ENCODE peak calls at places on chromosomes 12 and 14, in seven cellular contexts. One of them, this sample, is unnamed. For H3K4me1, the result is how much of the 10 kb centered on the place peaks cover.

GRCh38 chr12:96255077-96255476 is 60.9 kb downstream of the ELK3 start:
- DNase-seq in mesendoderm: peak
- DNase-seq in CD4-positive, CD25-positive, alpha-beta regulatory T cell: no peak
- DNase-seq in transverse colon: peak
- DNase-seq in lung: peak
- DNase-seq in neural progenitor cell: no peak
- DNase-seq in CD8-positive, alpha-beta T cell: no peak
- DNase-seq in this sample: no peak

GRCh38 chr14:103194256-103195045 is 71.2 kb downstream of the TNFAIP2 start:
- DNase-seq in lung: no peak
- DNase-seq in transverse colon: no peak
- DNase-seq in CD8-positive, alpha-beta T cell: no peak
- DNase-seq in mesendoderm: no peak
- DNase-seq in CD4-positive, CD25-positive, alpha-beta regulatory T cell: no peak
- DNase-seq in neural progenitor cell: no peak
- DNase-seq in this sample: no peak

GRCh38 chr12:45034861-45035265 is 16.0 kb downstream of the DBX2 start:
- DNase-seq in transverse colon: no peak
- DNase-seq in CD4-positive, CD25-positive, alpha-beta regulatory T cell: no peak
- DNase-seq in lung: no peak
- DNase-seq in CD8-positive, alpha-beta T cell: no peak
- DNase-seq in neural progenitor cell: peak
- DNase-seq in mesendoderm: peak
- DNase-seq in this sample: no peak

GRCh38 chr14:23727566-23728335 is 91.6 kb downstream of the DHRS2 start:
- DNase-seq in CD4-positive, CD25-positive, alpha-beta regulatory T cell: peak
- DNase-seq in neural progenitor cell: peak
- DNase-seq in lung: no peak
- DNase-seq in mesendoderm: peak
- DNase-seq in CD8-positive, alpha-beta T cell: no peak
- DNase-seq in transverse colon: no peak
- DNase-seq in this sample: no peak

GRCh38 chr12:6533653-6534157 is 612 bp upstream of the GAPDH start:
- DNase-seq in CD8-positive, alpha-beta T cell: no peak
- DNase-seq in CD4-positive, CD25-positive, alpha-beta regulatory T cell: no peak
- DNase-seq in neural progenitor cell: peak
- DNase-seq in lung: peak
- DNase-seq in mesendoderm: peak
- DNase-seq in transverse colon: peak
- DNase-seq in this sample: peak

GRCh38 chr12:52878507-52879393 is 26.1 kb downstream of the KRT8 start:
- DNase-seq in mesendoderm: no peak
- DNase-seq in CD4-positive, CD25-positive, alpha-beta regulatory T cell: no peak
- DNase-seq in transverse colon: no peak
- DNase-seq in lung: no peak
- DNase-seq in CD8-positive, alpha-beta T cell: no peak
- DNase-seq in neural progenitor cell: no peak
- DNase-seq in this sample: no peak

GRCh38 chr14:103056322-103057027 is 874 bp downstream of the CDC42BPB start:
- DNase-seq in neural progenitor cell: peak
- DNase-seq in lung: peak
- DNase-seq in CD4-positive, CD25-positive, alpha-beta regulatory T cell: no peak
- DNase-seq in mesendoderm: peak
- DNase-seq in CD8-positive, alpha-beta T cell: no peak
- DNase-seq in transverse colon: peak
- DNase-seq in this sample: peak

GRCh38 chr14:69876221-69876847 is 2.9 kb upstream of the SMOC1 start:
- DNase-seq in mesendoderm: no peak
- DNase-seq in neural progenitor cell: no peak
- DNase-seq in CD8-positive, alpha-beta T cell: no peak
- DNase-seq in CD4-positive, CD25-positive, alpha-beta regulatory T cell: no peak
- DNase-seq in transverse colon: no peak
- DNase-seq in lung: no peak
- DNase-seq in this sample: no peak

GRCh38 chr12:6074979-6075585 is 49.4 kb downstream of the VWF start:
- DNase-seq in transverse colon: peak
- DNase-seq in lung: peak
- DNase-seq in CD4-positive, CD25-positive, alpha-beta regulatory T cell: peak
- DNase-seq in mesendoderm: no peak
- DNase-seq in neural progenitor cell: peak
- DNase-seq in CD8-positive, alpha-beta T cell: no peak
- DNase-seq in this sample: no peak

GRCh38 chr12:65631621-65632111 is 192.6 kb upstream of the HMGA2 start:
- DNase-seq in CD8-positive, alpha-beta T cell: no peak
- DNase-seq in CD4-positive, CD25-positive, alpha-beta regulatory T cell: no peak
- DNase-seq in transverse colon: no peak
- DNase-seq in neural progenitor cell: no peak
- DNase-seq in lung: no peak
- DNase-seq in mesendoderm: peak
- DNase-seq in this sample: no peak

GRCh38 chr14:95523818-95524448 is 7.5 kb upstream of the SYNE3 start:
- DNase-seq in neural progenitor cell: no peak
- DNase-seq in CD4-positive, CD25-positive, alpha-beta regulatory T cell: peak
- DNase-seq in lung: peak
- DNase-seq in transverse colon: peak
- DNase-seq in CD8-positive, alpha-beta T cell: no peak
- DNase-seq in mesendoderm: no peak
- DNase-seq in this sample: no peak

GRCh38 chr12:32918890-32919791 is 22.6 kb upstream of the PKP2 start:
- DNase-seq in neural progenitor cell: peak
- DNase-seq in mesendoderm: peak
- DNase-seq in lung: no peak
- DNase-seq in transverse colon: no peak
- DNase-seq in CD8-positive, alpha-beta T cell: no peak
- DNase-seq in CD4-positive, CD25-positive, alpha-beta regulatory T cell: no peak
- DNase-seq in this sample: no peak

DNA sequence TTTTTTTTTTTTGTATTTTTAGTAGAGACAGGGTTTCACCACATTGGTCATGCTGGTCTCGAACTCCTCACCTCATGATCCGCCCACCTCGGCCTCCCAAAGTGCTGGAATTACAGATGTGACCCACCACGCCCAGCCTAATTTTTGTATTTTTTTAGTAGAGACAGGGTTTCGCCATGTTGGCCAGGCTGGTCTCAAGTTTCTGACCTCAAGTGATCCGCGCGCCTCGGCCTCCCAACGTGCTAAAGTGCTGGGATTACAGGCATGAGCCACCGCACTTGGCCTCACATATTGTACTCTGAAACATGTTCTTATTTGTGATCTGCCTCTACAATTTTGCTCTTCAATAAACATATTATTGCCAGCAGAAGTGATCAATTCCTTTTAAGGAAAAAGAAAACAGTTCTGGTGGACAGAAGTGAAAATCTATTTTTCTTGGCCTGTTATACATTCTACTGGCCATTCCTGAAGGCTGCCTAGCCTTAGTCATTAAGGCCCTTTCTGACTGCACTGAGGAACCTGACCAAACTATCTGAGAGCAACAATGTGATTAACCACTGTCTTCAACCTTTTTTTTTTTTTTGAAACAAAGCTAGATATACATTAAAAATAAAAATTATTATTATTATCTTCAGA is 36.1 kb downstream of the SNX6 start:
- DNase-seq in transverse colon: no peak
- DNase-seq in neural progenitor cell: no peak
- DNase-seq in mesendoderm: no peak
- DNase-seq in CD4-positive, CD25-positive, alpha-beta regulatory T cell: no peak
- DNase-seq in CD8-positive, alpha-beta T cell: no peak
- DNase-seq in lung: no peak
- DNase-seq in this sample: no peak
- H3K4me1 ChIP-seq in transverse colon: under half
- H3K4me1 ChIP-seq in neural progenitor cell: under half
- H3K4me1 ChIP-seq in mesendoderm: under half
- H3K4me1 ChIP-seq in CD4-positive, CD25-positive, alpha-beta regulatory T cell: under half
- H3K4me1 ChIP-seq in CD8-positive, alpha-beta T cell: under half
- H3K4me1 ChIP-seq in lung: under half
- H3K4me1 ChIP-seq in this sample: under half

DNA sequence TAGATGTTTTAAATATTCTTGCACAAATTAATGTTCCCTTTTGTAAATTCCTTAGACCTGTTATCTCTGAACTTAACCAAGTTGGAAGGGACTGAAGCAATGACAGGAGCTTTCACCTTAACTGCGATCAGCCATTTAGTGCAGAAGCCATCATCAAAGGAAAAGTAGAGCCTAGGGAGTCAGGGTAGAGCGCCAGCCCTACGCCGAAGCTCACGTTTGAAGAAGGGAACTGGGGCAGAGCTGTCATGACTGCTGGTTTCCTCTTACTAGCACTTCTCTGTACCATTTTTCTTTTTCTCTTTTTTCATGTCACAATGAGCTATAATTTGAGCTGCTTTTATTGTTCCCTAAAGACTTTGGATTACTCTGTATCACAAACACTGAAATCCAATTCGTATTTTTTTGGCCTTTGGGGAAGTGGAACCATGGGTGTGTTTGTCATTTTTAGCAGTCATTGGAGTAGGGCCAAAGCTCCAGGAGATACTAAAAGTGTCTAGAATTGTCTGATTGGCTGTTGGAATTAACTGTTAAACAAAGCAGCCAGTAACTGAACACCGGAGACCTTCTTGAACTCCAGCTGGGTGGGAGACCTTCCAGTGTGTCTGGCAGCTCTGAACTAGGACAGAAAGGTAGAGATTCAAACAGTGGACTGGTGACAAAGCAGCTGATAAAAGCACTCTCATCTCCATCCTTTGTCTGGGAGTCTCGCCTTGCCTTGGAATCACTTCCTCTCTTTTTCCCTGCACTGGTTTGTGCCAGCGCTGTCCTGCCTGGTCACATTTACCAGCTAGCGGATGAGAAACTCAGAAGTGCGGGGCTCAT is 9.1 kb downstream of the MTRFR start:
- DNase-seq in CD8-positive, alpha-beta T cell: no peak
- DNase-seq in transverse colon: no peak
- DNase-seq in mesendoderm: no peak
- DNase-seq in CD4-positive, CD25-positive, alpha-beta regulatory T cell: no peak
- DNase-seq in lung: no peak
- DNase-seq in neural progenitor cell: no peak
- DNase-seq in this sample: no peak
- H3K4me1 ChIP-seq in CD8-positive, alpha-beta T cell: half or more
- H3K4me1 ChIP-seq in transverse colon: under half
- H3K4me1 ChIP-seq in mesendoderm: under half
- H3K4me1 ChIP-seq in CD4-positive, CD25-positive, alpha-beta regulatory T cell: under half
- H3K4me1 ChIP-seq in lung: under half
- H3K4me1 ChIP-seq in neural progenitor cell: under half
- H3K4me1 ChIP-seq in this sample: under half

DNA sequence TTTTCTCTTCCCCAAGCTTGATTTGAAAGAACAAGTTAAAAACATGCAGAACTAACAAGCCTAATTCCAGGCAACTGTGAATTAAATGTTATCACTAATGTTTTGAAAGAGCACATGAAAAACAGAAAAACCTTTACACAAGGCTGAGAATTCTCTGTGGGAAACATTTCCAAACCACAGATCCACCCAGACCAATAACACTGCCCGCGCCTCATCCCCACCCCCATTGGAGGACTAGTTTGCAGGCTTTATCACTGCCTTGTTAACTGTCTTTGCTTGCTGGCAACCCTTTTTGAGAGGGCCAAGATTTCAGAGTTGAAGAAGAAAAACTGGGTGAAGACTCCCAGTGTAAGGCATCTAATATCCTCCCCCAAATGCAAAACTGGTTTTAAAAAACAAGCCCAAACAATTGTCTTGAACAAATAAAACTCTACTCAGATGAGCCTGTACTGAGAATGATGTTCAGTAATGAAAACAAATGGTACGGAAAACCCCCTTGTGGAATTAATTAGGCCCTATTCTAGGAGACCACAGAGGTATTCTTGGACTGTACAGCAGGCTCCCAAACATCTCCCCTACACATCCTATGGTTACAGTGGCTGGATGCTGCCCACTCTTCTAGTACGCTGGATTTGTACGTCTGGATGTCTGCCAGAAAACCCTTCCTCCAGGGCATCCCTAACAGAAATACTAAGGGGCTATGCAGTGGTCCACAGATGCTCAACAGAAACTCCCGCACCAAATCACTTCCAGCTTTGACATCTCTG is 5.8 kb downstream of the MAX start:
- DNase-seq in CD4-positive, CD25-positive, alpha-beta regulatory T cell: no peak
- DNase-seq in CD8-positive, alpha-beta T cell: no peak
- DNase-seq in mesendoderm: no peak
- DNase-seq in lung: no peak
- DNase-seq in transverse colon: no peak
- DNase-seq in neural progenitor cell: no peak
- DNase-seq in this sample: no peak
- H3K4me1 ChIP-seq in CD4-positive, CD25-positive, alpha-beta regulatory T cell: half or more
- H3K4me1 ChIP-seq in CD8-positive, alpha-beta T cell: half or more
- H3K4me1 ChIP-seq in mesendoderm: under half
- H3K4me1 ChIP-seq in lung: half or more
- H3K4me1 ChIP-seq in transverse colon: half or more
- H3K4me1 ChIP-seq in neural progenitor cell: under half
- H3K4me1 ChIP-seq in this sample: under half

GRCh38 chr12:39389399-39390150 is 53.3 kb downstream of the KIF21A start:
- DNase-seq in CD8-positive, alpha-beta T cell: no peak
- DNase-seq in mesendoderm: no peak
- DNase-seq in CD4-positive, CD25-positive, alpha-beta regulatory T cell: no peak
- DNase-seq in neural progenitor cell: no peak
- DNase-seq in lung: no peak
- DNase-seq in transverse colon: no peak
- DNase-seq in this sample: no peak
- H3K4me1 ChIP-seq in CD8-positive, alpha-beta T cell: under half
- H3K4me1 ChIP-seq in mesendoderm: under half
- H3K4me1 ChIP-seq in CD4-positive, CD25-positive, alpha-beta regulatory T cell: under half
- H3K4me1 ChIP-seq in neural progenitor cell: under half
- H3K4me1 ChIP-seq in lung: under half
- H3K4me1 ChIP-seq in transverse colon: under half
- H3K4me1 ChIP-seq in this sample: under half

DNA sequence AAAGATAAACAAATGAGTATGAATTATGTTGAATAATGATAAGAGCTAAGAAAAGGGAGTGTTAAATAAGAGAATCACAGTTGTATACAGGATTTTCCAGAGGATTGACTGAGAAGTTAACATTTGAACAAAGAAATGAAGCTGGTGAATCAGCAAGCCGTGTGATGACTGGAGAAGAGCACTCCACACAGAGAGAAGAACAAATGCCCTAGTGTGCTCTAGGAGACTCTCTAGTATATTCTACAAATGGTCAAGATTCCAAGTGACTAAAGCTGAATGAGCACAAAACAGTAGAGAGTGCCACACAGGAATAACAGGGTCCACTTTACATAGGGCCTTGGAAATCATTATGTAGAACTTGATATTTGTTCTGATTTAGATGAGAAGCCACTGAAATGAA is 587.1 kb upstream of the ATXN7L3B start:
- DNase-seq in mesendoderm: no peak
- DNase-seq in CD4-positive, CD25-positive, alpha-beta regulatory T cell: no peak
- DNase-seq in neural progenitor cell: peak
- DNase-seq in lung: no peak
- DNase-seq in CD8-positive, alpha-beta T cell: no peak
- DNase-seq in transverse colon: no peak
- DNase-seq in this sample: no peak
- H3K4me1 ChIP-seq in mesendoderm: under half
- H3K4me1 ChIP-seq in CD4-positive, CD25-positive, alpha-beta regulatory T cell: under half
- H3K4me1 ChIP-seq in neural progenitor cell: under half
- H3K4me1 ChIP-seq in lung: under half
- H3K4me1 ChIP-seq in CD8-positive, alpha-beta T cell: under half
- H3K4me1 ChIP-seq in transverse colon: under half
- H3K4me1 ChIP-seq in this sample: under half

This sample was measured in uterus.